ENCODE peak calls at places on chromosomes 12 and 14, in five cellular contexts. D is lung, Q is pancreas, K is tibial artery, C is neural progenitor cell. S is an unnamed sample.

GRCh38 chr12:14948672-14949071 is 10.3 kb upstream of the ERP27 start:
- DNase-seq in D (peak; percentile 41), C (no peak), Q (no peak), K (no peak), S (no peak)

GRCh38 chr12:114858388-114859146 is 174.6 kb upstream of the TBX3 start:
- DNase-seq in K (no peak), Q (no peak), C (no peak), D (no peak), S (no peak)

GRCh38 chr14:95440496-95440895 is 76.0 kb downstream of the SYNE3 start:
- DNase-seq in K (no peak), C (no peak), Q (no peak), D (no peak), S (no peak)

GRCh38 chr12:63150255-63151060 is 543 bp downstream of the AVPR1A start:
- DNase-seq in D (no peak), K (peak; percentile 70), Q (peak; percentile 15), C (peak; percentile 80), S (no peak)

GRCh38 chr12:100661300-100661951 is 87.9 kb downstream of the GAS2L3 start:
- DNase-seq in C (no peak), Q (no peak), K (no peak), D (no peak), S (no peak)

GRCh38 chr14:22887260-22887989 is 4.4 kb downstream of the REM2 start:
- DNase-seq in K (peak; percentile 75), D (peak; percentile 73), Q (peak; percentile 83), C (peak; percentile 89), S (peak; percentile 64)

GRCh38 chr12:113230315-113231274 is 9.3 kb downstream of the TPCN1 start:
- DNase-seq in K (peak; percentile 62), Q (peak; percentile 56), C (no peak), D (no peak), S (no peak)

GRCh38 chr12:10705655-10706054 is 17.5 kb downstream of the YBX3 start:
- DNase-seq in D (no peak), K (no peak), C (no peak), Q (no peak), S (no peak)

GRCh38 chr14:50395448-50395847 is 1.2 kb downstream of the CDKL1 start:
- DNase-seq in Q (no peak), C (no peak), K (no peak), D (no peak), S (no peak)

GRCh38 chr14:67413806-67414769 is 2.1 kb upstream of the PLEK2 start:
- DNase-seq in K (no peak), Q (no peak), C (no peak), D (no peak), S (peak; percentile 90)

GRCh38 chr12:120012067-120012621 is 23.1 kb downstream of the BICDL1 start:
- DNase-seq in C (peak; percentile 36), Q (no peak), K (no peak), D (no peak), S (no peak)

GRCh38 chr12:113239811-113240331 is 18.6 kb downstream of the TPCN1 start:
- DNase-seq in K (peak; percentile 78), Q (no peak), C (no peak), D (no peak), S (no peak)

GRCh38 chr12:84361651-84362551 is 550.7 kb downstream of the SLC6A15 start:
- DNase-seq in C (no peak), Q (no peak), D (no peak), K (peak; percentile 59), S (no peak)

GRCh38 chr12:124665516-124665915 is 98.1 kb upstream of the NCOR2 start:
- DNase-seq in K (no peak), C (no peak), Q (no peak), D (peak; percentile 63), S (peak; percentile 75)

GRCh38 chr12:11717533-11717961 is 68.1 kb downstream of the ETV6 start:
- DNase-seq in C (no peak), D (no peak), Q (no peak), K (no peak), S (no peak)

GRCh38 chr14:59067135-59067894 is 121.2 kb upstream of the DAAM1 start:
- DNase-seq in K (no peak), D (no peak), Q (no peak), C (no peak), S (no peak)

GRCh38 chr14:76770521-76771431 is 9.5 kb downstream of the VASH1 start:
- DNase-seq in Q (no peak), D (peak; percentile 23), K (peak; percentile 56), C (no peak), S (no peak)

GRCh38 chr12:30286345-30286926 is 409.2 kb downstream of the IPO8 start:
- DNase-seq in K (no peak), D (no peak), C (peak; percentile 48), Q (no peak), S (no peak)

GRCh38 chr12:40515041-40515825 is 177.0 kb upstream of the CNTN1 start:
- DNase-seq in D (no peak), K (no peak), C (peak; percentile 46), Q (no peak), S (no peak)

GRCh38 chr14:34161351-34162169 is 210.7 kb upstream of the EGLN3 start:
- DNase-seq in Q (no peak), K (no peak), C (no peak), D (no peak), S (peak; percentile 16)

GRCh38 chr14:50082308-50082742 is 34.0 kb downstream of the VCPKMT start:
- DNase-seq in C (no peak), Q (no peak), K (no peak), D (no peak), S (no peak)

GRCh38 chr12:31238764-31239387 is 87.1 kb downstream of the SINHCAF start:
- DNase-seq in K (no peak), D (peak; percentile 63), Q (peak; percentile 73), C (peak; percentile 76), S (peak; percentile 71)

GRCh38 chr14:25308244-25308643 is 258.3 kb upstream of the STXBP6 start:
- DNase-seq in Q (no peak), K (no peak), D (no peak), C (no peak), S (no peak)

GRCh38 chr14:38948171-38948570 is 154.9 kb downstream of the SEC23A start:
- DNase-seq in C (no peak), D (no peak), Q (no peak), K (no peak), S (no peak)

GRCh38 chr14:45065951-45066350 is 18.0 kb upstream of the PRPF39 start:
- DNase-seq in K (no peak), C (no peak), Q (no peak), D (no peak), S (no peak)

GRCh38 chr14:69715725-69716482 is 51.0 kb upstream of the SRSF5 start:
- DNase-seq in C (no peak), D (peak; percentile 80), K (peak; percentile 92), Q (peak; percentile 48), S (peak; percentile 49)

GRCh38 chr12:58745348-58746125 is 174.8 kb downstream of the LRIG3 start:
- DNase-seq in K (no peak), C (peak; percentile 52), D (no peak), Q (no peak), S (no peak)

GRCh38 chr12:80053048-80053790 is 46.1 kb upstream of the OTOGL start:
- DNase-seq in K (peak; percentile 96), C (no peak), Q (peak; percentile 11), D (peak; percentile 29), S (no peak)

GRCh38 chr14:88095791-88096190 is 90.9 kb downstream of the GPR65 start:
- DNase-seq in C (no peak), Q (no peak), D (no peak), K (no peak), S (no peak)

GRCh38 chr12:50955697-50956096 is 3.4 kb downstream of the HIGD1C start:
- DNase-seq in K (no peak), Q (no peak), D (no peak), C (no peak), S (no peak)

GRCh38 chr12:46373303-46374182 is 970 bp upstream of the SLC38A2 start:
- DNase-seq in D (peak; percentile 39), Q (peak; percentile 48), C (peak; percentile 80), K (peak; percentile 82), S (peak; percentile 51)
- TF ChIP-seq CTCF in D (no peak), Q (no peak), C (peak; percentile 5), K (no peak), S (no peak)

DNA sequence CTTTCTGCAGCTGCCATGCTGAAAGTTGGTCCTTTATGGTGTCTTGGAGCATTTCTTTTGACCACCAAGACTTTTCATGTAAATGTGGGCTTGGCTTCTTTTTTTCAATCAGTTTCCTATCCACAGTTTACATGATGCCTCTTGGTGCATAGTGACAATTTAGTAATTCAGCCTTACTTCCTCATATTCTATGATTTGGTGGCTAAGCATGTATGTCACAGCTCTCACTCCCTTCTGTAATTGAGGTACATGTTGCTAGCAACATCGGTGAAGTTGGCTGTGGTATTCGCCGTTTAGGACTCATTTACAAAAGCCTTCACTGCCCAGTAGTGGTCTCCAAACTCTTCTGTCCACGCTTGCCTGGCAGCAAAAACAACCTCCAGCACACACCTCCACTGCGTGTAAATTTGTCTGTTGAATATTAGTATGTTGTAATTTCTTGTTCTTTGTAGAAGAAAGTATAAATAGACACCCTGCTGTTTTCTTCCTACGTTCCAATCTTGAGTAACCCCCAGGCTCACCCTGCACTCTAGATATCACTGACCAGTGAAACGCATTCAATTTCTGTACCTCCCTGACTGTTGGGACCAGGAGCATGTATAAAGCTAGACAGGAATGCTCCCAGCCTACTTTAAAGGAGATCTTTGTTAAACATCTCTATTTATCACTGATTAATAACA is 90.3 kb downstream of the PPP2R5C start:
- DNase-seq in C (no peak), K (no peak), D (no peak), Q (no peak), S (no peak)
- H3K4me1 ChIP-seq in C (peaks cover 10% of the 10 kb centered on the region), K (peaks cover 5% of the 10 kb centered on the region), D (peaks cover 13% of the 10 kb centered on the region), Q (peaks cover 8% of the 10 kb centered on the region), S (no peaks in the 10 kb centered on the region)

GRCh38 chr12:74408601-74409166 is 129.0 kb upstream of the ATXN7L3B start:
- DNase-seq in K (no peak), D (no peak), Q (no peak), C (peak; percentile 18), S (no peak)

GRCh38 chr12:74415633-74416032 is 122.0 kb upstream of the ATXN7L3B start:
- DNase-seq in C (peak; percentile 39), Q (no peak), K (no peak), D (no peak), S (no peak)

GRCh38 chr12:74418573-74418972 is 119.1 kb upstream of the ATXN7L3B start:
- DNase-seq in K (no peak), Q (no peak), C (no peak), D (no peak), S (no peak)

GRCh38 chr12:74412607-74413230 is 124.9 kb upstream of the ATXN7L3B start:
- DNase-seq in C (no peak), D (no peak), Q (no peak), K (no peak), S (no peak)
- TF ChIP-seq CTCF in C (peak; percentile 63), D (no peak), Q (peak; percentile 25), K (no peak), S (peak; percentile 69)

DNA sequence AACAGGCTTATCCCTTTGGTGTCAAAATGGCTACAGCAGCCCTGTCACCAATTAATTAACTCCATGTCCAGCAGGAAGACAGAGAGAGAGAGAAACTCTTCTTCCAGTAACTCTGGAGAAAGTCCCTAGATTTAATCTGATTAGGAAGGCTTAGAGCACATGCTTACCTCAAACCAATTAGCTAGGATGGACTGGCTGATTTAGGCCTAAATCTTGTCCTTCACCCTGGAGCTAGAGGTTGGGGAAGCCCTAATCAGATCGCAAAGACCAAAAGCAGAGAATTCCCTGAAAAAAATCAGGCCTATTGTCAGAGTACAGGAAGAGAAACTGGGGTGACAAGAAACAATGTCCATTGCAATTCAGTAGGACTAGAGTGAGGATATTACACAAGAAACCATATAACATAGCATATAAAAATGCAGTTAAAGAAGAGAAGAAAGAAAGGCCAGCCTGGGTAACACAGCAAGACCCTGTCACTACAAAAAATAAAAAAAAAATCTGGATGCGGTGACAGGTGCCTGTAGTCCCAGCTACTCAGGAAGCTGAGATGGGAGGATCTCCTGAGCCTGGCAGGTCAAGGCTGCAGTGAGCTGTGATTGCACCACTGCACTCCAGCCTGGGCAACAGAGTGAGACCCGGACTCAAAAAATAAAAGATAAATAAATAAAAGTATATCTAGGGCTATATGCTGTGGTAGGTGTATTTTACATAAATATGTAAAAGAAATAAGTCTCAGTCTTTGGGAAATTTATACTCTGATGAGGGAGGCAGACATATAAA is 34.9 kb upstream of the TUBA1A start:
- DNase-seq in Q (no peak), C (peak; percentile 43), D (no peak), K (peak; percentile 1), S (no peak)
- H3K4me1 ChIP-seq in Q (no peaks in the 10 kb centered on the region), C (peaks cover 21% of the 10 kb centered on the region), D (peaks cover 2% of the 10 kb centered on the region), K (no peaks in the 10 kb centered on the region), S (peaks cover 9% of the 10 kb centered on the region)

S was measured in PC-9.